ENCODE peak calls at places on chromosomes 7 and 10, in nine cellular contexts. D, L, E, T, F, Y, S, V and M are unnamed samples.

GRCh38 chr10:67779455-67780205 is 58.4 kb downstream of the DNAJC12 start:
- DNase-seq in D (peak), L (peak), E (peak), T (peak), F (peak), Y (no peak), S (peak), V (no peak), M (peak)

GRCh38 chr10:119537953-119538630 is 4.4 kb downstream of the RGS10 start:
- DNase-seq in D (no peak), L (no peak), E (peak), T (no peak), F (no peak), Y (no peak), S (no peak), V (no peak), M (no peak)

GRCh38 chr7:22576941-22577927 is 77.2 kb upstream of the STEAP1B start:
- DNase-seq in D (peak), L (peak), E (peak), T (peak), F (peak), Y (peak), S (peak), V (peak), M (peak)

GRCh38 chr7:149856-150636 is 42.3 kb upstream of the FAM20C start:
- DNase-seq in D (peak), L (peak), E (peak), T (no peak), F (no peak), Y (peak), S (no peak), V (no peak), M (no peak)

GRCh38 chr7:2730846-2731770 is 43.1 kb downstream of the AMZ1 start:
- DNase-seq in D (peak), L (no peak), E (peak), T (no peak), F (no peak), Y (peak), S (no peak), V (no peak), M (no peak)

GRCh38 chr7:146397141-146397540 is 280.5 kb downstream of the CNTNAP2 start:
- DNase-seq in D (no peak), L (no peak), E (no peak), T (no peak), F (no peak), Y (no peak), S (no peak), V (no peak), M (no peak)

GRCh38 chr7:155412416-155413253 is 45.3 kb upstream of the EN2 start:
- DNase-seq in D (peak), L (peak), E (no peak), T (peak), F (no peak), Y (no peak), S (peak), V (no peak), M (no peak)

GRCh38 chr7:70919491-70920073 is 212.4 kb upstream of the GALNT17 start:
- DNase-seq in D (no peak), L (no peak), E (no peak), T (no peak), F (no peak), Y (peak), S (no peak), V (no peak), M (no peak)

GRCh38 chr10:93548376-93549071 is 17.9 kb upstream of the FFAR4 start:
- DNase-seq in D (peak), L (no peak), E (no peak), T (no peak), F (no peak), Y (no peak), S (peak), V (no peak), M (no peak)

GRCh38 chr7:1924185-1924817 is 254.2 kb downstream of the ELFN1 start:
- DNase-seq in D (no peak), L (peak), E (no peak), T (no peak), F (no peak), Y (no peak), S (peak), V (no peak), M (no peak)

GRCh38 chr10:63605568-63605967 is 84.4 kb downstream of the REEP3 start:
- DNase-seq in D (no peak), L (no peak), E (no peak), T (no peak), F (no peak), Y (no peak), S (no peak), V (no peak), M (no peak)

GRCh38 chr7:48154792-48155413 is 16.4 kb upstream of the ABCA13 start:
- DNase-seq in D (peak), L (peak), E (no peak), T (peak), F (no peak), Y (no peak), S (peak), V (peak), M (no peak)

GRCh38 chr7:99004216-99004615 is 125.9 kb downstream of the TRRAP start:
- DNase-seq in D (peak), L (peak), E (no peak), T (no peak), F (no peak), Y (no peak), S (peak), V (no peak), M (peak)

GRCh38 chr7:129707910-129708490 is 96.5 kb downstream of the NRF1 start:
- DNase-seq in D (no peak), L (no peak), E (no peak), T (no peak), F (no peak), Y (no peak), S (no peak), V (no peak), M (no peak)

GRCh38 chr7:47948096-47948790 is at the start of gene PKD1L1:
- DNase-seq in D (no peak), L (no peak), E (no peak), T (no peak), F (no peak), Y (no peak), S (peak), V (no peak), M (no peak)

GRCh38 chr7:51256244-51256781 is 60.3 kb downstream of the COBL start:
- DNase-seq in D (no peak), L (no peak), E (no peak), T (no peak), F (no peak), Y (no peak), S (no peak), V (no peak), M (no peak)

GRCh38 chr10:119450606-119451304 is 91.8 kb downstream of the RGS10 start:
- DNase-seq in D (no peak), L (peak), E (no peak), T (no peak), F (no peak), Y (no peak), S (no peak), V (no peak), M (no peak)

GRCh38 chr10:29642996-29643395 is 8.2 kb upstream of the SVIL start:
- DNase-seq in D (no peak), L (peak), E (peak), T (no peak), F (no peak), Y (no peak), S (peak), V (no peak), M (no peak)

GRCh38 chr10:69455009-69455763 is 3.9 kb downstream of the TSPAN15 start:
- DNase-seq in D (no peak), L (no peak), E (peak), T (no peak), F (no peak), Y (no peak), S (no peak), V (no peak), M (no peak)

GRCh38 chr10:72126184-72126871 is 38.0 kb upstream of the SPOCK2 start:
- DNase-seq in D (peak), L (peak), E (no peak), T (peak), F (no peak), Y (no peak), S (peak), V (no peak), M (no peak)

GRCh38 chr10:99731296-99732032 is 463 bp downstream of the COX15 start:
- DNase-seq in D (peak), L (no peak), E (no peak), T (no peak), F (no peak), Y (no peak), S (no peak), V (no peak), M (no peak)

GRCh38 chr10:102405632-102406031 is 10.1 kb downstream of the NFKB2 start:
- DNase-seq in D (no peak), L (no peak), E (no peak), T (no peak), F (no peak), Y (no peak), S (no peak), V (no peak), M (no peak)

GRCh38 chr7:140526901-140527664 is 47.8 kb upstream of the MKRN1 start:
- DNase-seq in D (no peak), L (no peak), E (no peak), T (no peak), F (no peak), Y (no peak), S (peak), V (no peak), M (no peak)

GRCh38 chr10:91251430-91252056 is 31.1 kb downstream of the PCGF5 start:
- DNase-seq in D (peak), L (peak), E (peak), T (peak), F (peak), Y (peak), S (peak), V (peak), M (peak)

GRCh38 chr7:52659178-52659577 is 376.3 kb upstream of the POM121L12 start:
- DNase-seq in D (no peak), L (no peak), E (no peak), T (no peak), F (no peak), Y (no peak), S (no peak), V (no peak), M (no peak)

GRCh38 chr10:97038688-97039087 is 147.1 kb downstream of the SLIT1 start:
- DNase-seq in D (no peak), L (no peak), E (no peak), T (no peak), F (no peak), Y (no peak), S (no peak), V (no peak), M (no peak)

GRCh38 chr7:149728491-149729375 is 44.7 kb downstream of the ZNF467 start:
- DNase-seq in D (no peak), L (no peak), E (peak), T (no peak), F (no peak), Y (peak), S (no peak), V (no peak), M (no peak)

GRCh38 chr7:36707922-36708321 is 16.4 kb downstream of the AOAH start:
- DNase-seq in D (peak), L (no peak), E (no peak), T (no peak), F (no peak), Y (no peak), S (no peak), V (no peak), M (no peak)

GRCh38 chr10:11636761-11637166 is 25.3 kb upstream of the USP6NL start:
- DNase-seq in D (no peak), L (peak), E (no peak), T (no peak), F (no peak), Y (no peak), S (peak), V (no peak), M (no peak)

GRCh38 chr10:124530215-124530665 is 68.6 kb downstream of the LHPP start:
- DNase-seq in D (peak), L (peak), E (peak), T (peak), F (peak), Y (peak), S (peak), V (no peak), M (peak)

GRCh38 chr7:131480384-131481315 is 75.8 kb downstream of the PODXL start:
- DNase-seq in D (no peak), L (peak), E (no peak), T (no peak), F (no peak), Y (no peak), S (peak), V (peak), M (no peak)

GRCh38 chr7:70887186-70887585 is 244.8 kb upstream of the GALNT17 start:
- DNase-seq in D (no peak), L (no peak), E (no peak), T (no peak), F (no peak), Y (no peak), S (no peak), V (no peak), M (no peak)

GRCh38 chr7:133207687-133208086 is 45.2 kb upstream of the EXOC4 start:
- DNase-seq in D (no peak), L (peak), E (no peak), T (no peak), F (no peak), Y (no peak), S (no peak), V (no peak), M (no peak)

GRCh38 chr7:100372256-100372655 is 1.0 kb upstream of the PILRA start:
- DNase-seq in D (peak), L (peak), E (no peak), T (peak), F (no peak), Y (no peak), S (peak), V (no peak), M (peak)

GRCh38 chr10:31830887-31831286 is 97.7 kb downstream of the ARHGAP12 start:
- DNase-seq in D (peak), L (peak), E (no peak), T (peak), F (no peak), Y (no peak), S (peak), V (no peak), M (no peak)

GRCh38 chr10:11705687-11706086 is 36.5 kb upstream of the ECHDC3 start:
- DNase-seq in D (no peak), L (peak), E (no peak), T (no peak), F (no peak), Y (no peak), S (no peak), V (no peak), M (no peak)

GRCh38 chr7:17131060-17131345 is 167.4 kb upstream of the AHR start:
- DNase-seq in D (no peak), L (no peak), E (no peak), T (no peak), F (no peak), Y (no peak), S (peak), V (no peak), M (no peak)

GRCh38 chr7:138564365-138564764 is 104.3 kb downstream of the TRIM24 start:
- DNase-seq in D (peak), L (no peak), E (no peak), T (peak), F (no peak), Y (no peak), S (peak), V (no peak), M (no peak)
- H3K4me3 ChIP-seq in D (no peak), L (no peak), E (no peak), T (no peak), F (no peak), Y (no peak), S (no peak), V (no peak), M (no peak)

DNA sequence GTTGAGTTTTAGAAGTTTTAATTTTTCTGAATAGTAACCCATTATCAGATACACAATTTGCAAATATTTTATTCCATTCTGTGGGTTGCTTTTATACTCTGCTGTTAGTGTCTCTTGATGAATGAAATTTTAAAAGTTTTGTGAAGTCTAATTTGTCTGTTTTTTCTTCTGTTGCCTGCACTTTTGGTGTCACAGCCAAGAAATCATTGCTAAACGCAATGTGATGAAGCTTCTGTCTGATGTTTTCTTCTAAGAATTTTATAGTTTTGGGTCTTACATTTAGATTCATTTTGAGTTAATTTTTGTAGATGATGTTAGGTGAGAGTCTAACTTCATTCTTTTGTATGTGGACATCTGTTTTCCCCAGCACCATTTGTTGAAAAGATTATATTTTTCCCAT is 330.0 kb upstream of the FOXK1 start:
- DNase-seq in D (no peak), L (no peak), E (no peak), T (no peak), F (no peak), Y (no peak), S (no peak), V (no peak), M (no peak)
- TF ChIP-seq CTCF in D (no peak), L (no peak), E (no peak), T (no peak), F (no peak), Y (no peak), S (no peak), V (no peak), M (no peak)

GRCh38 chr10:92420554-92421275 is 129.7 kb downstream of the MARCHF5 start:
- DNase-seq in D (no peak), L (no peak), E (no peak), T (no peak), F (no peak), Y (no peak), S (no peak), V (peak), M (no peak)
- H3K4me3 ChIP-seq in D (peak), L (peak), E (peak), T (no peak), F (peak), Y (peak), S (peak), V (peak), M (peak)

DNA sequence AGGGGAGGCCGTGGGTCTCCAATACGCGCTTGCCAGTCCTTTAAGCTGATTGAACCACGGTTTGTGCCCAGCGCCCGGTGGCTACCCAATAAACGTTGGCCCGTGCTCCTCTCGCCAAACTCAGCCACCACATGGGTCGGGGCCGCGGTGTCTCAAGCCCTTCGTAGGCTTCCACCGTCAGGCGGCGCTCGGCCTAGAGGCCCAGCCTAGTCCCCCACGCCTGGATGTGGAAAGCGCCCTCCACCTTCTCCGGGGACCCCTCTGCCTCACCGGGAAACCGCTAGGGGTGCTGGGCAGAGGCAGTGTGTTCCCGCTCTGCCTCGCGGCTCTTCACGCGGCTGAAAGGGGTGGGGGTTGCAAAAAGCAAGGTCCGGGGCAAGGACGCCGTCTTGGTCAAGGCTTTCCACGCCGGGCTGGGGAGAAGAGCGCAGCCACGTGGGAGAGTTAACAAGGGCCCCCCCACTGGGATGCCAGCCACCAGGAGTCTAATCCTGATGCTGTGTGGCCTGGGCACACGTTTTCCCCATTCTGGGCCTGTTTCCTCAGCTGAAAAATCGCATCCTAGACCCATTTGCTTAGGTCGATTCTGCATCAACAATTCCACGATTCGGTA is 29.8 kb downstream of the LEP start:
- DNase-seq in D (no peak), L (no peak), E (no peak), T (no peak), F (no peak), Y (no peak), S (no peak), V (no peak), M (no peak)
- TF ChIP-seq CTCF in D (peak), L (peak), E (no peak), T (no peak), F (no peak), Y (no peak), S (peak), V (peak), M (peak)